ENCODE peak calls at places on chromosomes 3 and 15, in nine cellular contexts. One of them, this sample, is unnamed.
A peak's percentile ranks its signal among the peaks of the same experiment; 100 is the strongest.

GRCh38 chr3:23921052-23921511 is 4.2 kb downstream of the RPL15 start:
- DNase-seq in left ventricle myocardium inferior: no peak
- DNase-seq in IMR-90: no peak
- DNase-seq in Caco-2: no peak
- DNase-seq in gastrocnemius medialis: no peak
- DNase-seq in LNCaP clone FGC: no peak
- DNase-seq in skeletal muscle cell: no peak
- DNase-seq in lower leg skin: no peak
- DNase-seq in right cardiac atrium: no peak
- DNase-seq in this sample: no peak

GRCh38 chr15:78914027-78914764 is 30.6 kb downstream of the CTSH start:
- DNase-seq in left ventricle myocardium inferior: no peak
- DNase-seq in skeletal muscle cell: no peak
- DNase-seq in IMR-90: no peak
- DNase-seq in right cardiac atrium: no peak
- DNase-seq in lower leg skin: peak; percentile 92
- DNase-seq in Caco-2: no peak
- DNase-seq in LNCaP clone FGC: no peak
- DNase-seq in gastrocnemius medialis: no peak
- DNase-seq in this sample: no peak

GRCh38 chr3:43190682-43191081 is 84.8 kb upstream of the POMGNT2 start:
- DNase-seq in IMR-90: peak; percentile 91
- DNase-seq in left ventricle myocardium inferior: no peak
- DNase-seq in Caco-2: no peak
- DNase-seq in lower leg skin: no peak
- DNase-seq in LNCaP clone FGC: no peak
- DNase-seq in skeletal muscle cell: peak; percentile 64
- DNase-seq in right cardiac atrium: no peak
- DNase-seq in gastrocnemius medialis: no peak
- DNase-seq in this sample: no peak

GRCh38 chr15:78003539-78004008 is 73.9 kb downstream of the TBC1D2B start:
- DNase-seq in LNCaP clone FGC: peak; percentile 98
- DNase-seq in right cardiac atrium: no peak
- DNase-seq in lower leg skin: no peak
- DNase-seq in Caco-2: no peak
- DNase-seq in left ventricle myocardium inferior: no peak
- DNase-seq in IMR-90: no peak
- DNase-seq in gastrocnemius medialis: peak; percentile 92
- DNase-seq in skeletal muscle cell: no peak
- DNase-seq in this sample: no peak

GRCh38 chr15:70324001-70324974 is 226.6 kb upstream of the TLE3 start:
- DNase-seq in IMR-90: peak; percentile 30
- DNase-seq in skeletal muscle cell: no peak
- DNase-seq in left ventricle myocardium inferior: no peak
- DNase-seq in gastrocnemius medialis: no peak
- DNase-seq in LNCaP clone FGC: peak; percentile 98
- DNase-seq in Caco-2: peak; percentile 75
- DNase-seq in lower leg skin: no peak
- DNase-seq in right cardiac atrium: no peak
- DNase-seq in this sample: no peak

GRCh38 chr3:179563298-179563934 is 690 bp downstream of the ACTL6A start:
- DNase-seq in left ventricle myocardium inferior: peak; percentile 52
- DNase-seq in LNCaP clone FGC: peak; percentile 34
- DNase-seq in skeletal muscle cell: peak; percentile 25
- DNase-seq in IMR-90: peak; percentile 73
- DNase-seq in gastrocnemius medialis: peak; percentile 50
- DNase-seq in right cardiac atrium: peak; percentile 74
- DNase-seq in lower leg skin: peak; percentile 91
- DNase-seq in Caco-2: peak; percentile 86
- DNase-seq in this sample: peak; percentile 53

GRCh38 chr3:11282250-11283125 is 10.3 kb downstream of the ATG7 start:
- DNase-seq in gastrocnemius medialis: peak; percentile 78
- DNase-seq in lower leg skin: no peak
- DNase-seq in IMR-90: peak; percentile 59
- DNase-seq in right cardiac atrium: peak; percentile 65
- DNase-seq in LNCaP clone FGC: no peak
- DNase-seq in skeletal muscle cell: no peak
- DNase-seq in left ventricle myocardium inferior: peak; percentile 51
- DNase-seq in Caco-2: no peak
- DNase-seq in this sample: peak; percentile 24

GRCh38 chr3:115217678-115218451 is 70.8 kb upstream of the ZBTB20 start:
- DNase-seq in left ventricle myocardium inferior: no peak
- DNase-seq in gastrocnemius medialis: no peak
- DNase-seq in LNCaP clone FGC: no peak
- DNase-seq in right cardiac atrium: no peak
- DNase-seq in skeletal muscle cell: peak; percentile 36
- DNase-seq in lower leg skin: no peak
- DNase-seq in IMR-90: peak; percentile 71
- DNase-seq in Caco-2: peak; percentile 38
- DNase-seq in this sample: peak; percentile 26

GRCh38 chr3:11514191-11514770 is 129.4 kb downstream of the VGLL4 start:
- DNase-seq in LNCaP clone FGC: no peak
- DNase-seq in lower leg skin: peak; percentile 90
- DNase-seq in IMR-90: peak; percentile 92
- DNase-seq in left ventricle myocardium inferior: peak; percentile 26
- DNase-seq in skeletal muscle cell: peak; percentile 65
- DNase-seq in right cardiac atrium: no peak
- DNase-seq in gastrocnemius medialis: peak; percentile 34
- DNase-seq in Caco-2: no peak
- DNase-seq in this sample: no peak

GRCh38 chr3:71129611-71130515 is 453.7 kb downstream of the FOXP1 start:
- DNase-seq in left ventricle myocardium inferior: no peak
- DNase-seq in skeletal muscle cell: no peak
- DNase-seq in gastrocnemius medialis: no peak
- DNase-seq in Caco-2: no peak
- DNase-seq in LNCaP clone FGC: no peak
- DNase-seq in IMR-90: peak; percentile 60
- DNase-seq in right cardiac atrium: no peak
- DNase-seq in lower leg skin: no peak
- DNase-seq in this sample: no peak

GRCh38 chr15:47972738-47973137 is 148.1 kb upstream of the SLC24A5 start:
- DNase-seq in left ventricle myocardium inferior: no peak
- DNase-seq in gastrocnemius medialis: no peak
- DNase-seq in LNCaP clone FGC: no peak
- DNase-seq in IMR-90: no peak
- DNase-seq in Caco-2: no peak
- DNase-seq in lower leg skin: no peak
- DNase-seq in skeletal muscle cell: no peak
- DNase-seq in right cardiac atrium: no peak
- DNase-seq in this sample: no peak

GRCh38 chr15:56989411-56989924 is 71.0 kb downstream of the TCF12 start:
- DNase-seq in LNCaP clone FGC: peak; percentile 41
- DNase-seq in gastrocnemius medialis: no peak
- DNase-seq in Caco-2: no peak
- DNase-seq in right cardiac atrium: no peak
- DNase-seq in left ventricle myocardium inferior: no peak
- DNase-seq in IMR-90: peak; percentile 17
- DNase-seq in skeletal muscle cell: no peak
- DNase-seq in lower leg skin: no peak
- DNase-seq in this sample: no peak

GRCh38 chr15:74243431-74243830 is 7.3 kb downstream of the CCDC33 start:
- DNase-seq in gastrocnemius medialis: no peak
- DNase-seq in IMR-90: no peak
- DNase-seq in skeletal muscle cell: no peak
- DNase-seq in left ventricle myocardium inferior: no peak
- DNase-seq in lower leg skin: no peak
- DNase-seq in LNCaP clone FGC: no peak
- DNase-seq in Caco-2: no peak
- DNase-seq in right cardiac atrium: no peak
- DNase-seq in this sample: no peak

GRCh38 chr3:150146891-150147761 is 176.4 kb upstream of the PFN2 start:
- DNase-seq in right cardiac atrium: peak; percentile 33
- DNase-seq in lower leg skin: no peak
- DNase-seq in skeletal muscle cell: peak; percentile 96
- DNase-seq in LNCaP clone FGC: no peak
- DNase-seq in left ventricle myocardium inferior: no peak
- DNase-seq in Caco-2: no peak
- DNase-seq in gastrocnemius medialis: peak; percentile 91
- DNase-seq in IMR-90: peak; percentile 98
- DNase-seq in this sample: peak; percentile 13

GRCh38 chr3:194280777-194281176 is 70.4 kb downstream of the CPN2 start:
- DNase-seq in LNCaP clone FGC: no peak
- DNase-seq in lower leg skin: peak; percentile 62
- DNase-seq in skeletal muscle cell: no peak
- DNase-seq in gastrocnemius medialis: no peak
- DNase-seq in IMR-90: no peak
- DNase-seq in right cardiac atrium: no peak
- DNase-seq in Caco-2: no peak
- DNase-seq in left ventricle myocardium inferior: no peak
- DNase-seq in this sample: no peak

GRCh38 chr15:50358805-50359204 is 3.8 kb upstream of the GABPB1 start:
- DNase-seq in LNCaP clone FGC: no peak
- DNase-seq in skeletal muscle cell: no peak
- DNase-seq in gastrocnemius medialis: no peak
- DNase-seq in lower leg skin: no peak
- DNase-seq in IMR-90: peak; percentile 59
- DNase-seq in left ventricle myocardium inferior: no peak
- DNase-seq in Caco-2: peak; percentile 55
- DNase-seq in right cardiac atrium: no peak
- DNase-seq in this sample: no peak

GRCh38 chr15:63474810-63475316 is 29.5 kb upstream of the USP3 start:
- DNase-seq in LNCaP clone FGC: peak; percentile 87
- DNase-seq in left ventricle myocardium inferior: no peak
- DNase-seq in IMR-90: no peak
- DNase-seq in skeletal muscle cell: no peak
- DNase-seq in lower leg skin: no peak
- DNase-seq in gastrocnemius medialis: no peak
- DNase-seq in right cardiac atrium: no peak
- DNase-seq in Caco-2: no peak
- DNase-seq in this sample: no peak

GRCh38 chr3:179551383-179551782 is 11.3 kb upstream of the ACTL6A start:
- DNase-seq in IMR-90: peak; percentile 36
- DNase-seq in skeletal muscle cell: no peak
- DNase-seq in Caco-2: no peak
- DNase-seq in right cardiac atrium: no peak
- DNase-seq in gastrocnemius medialis: no peak
- DNase-seq in LNCaP clone FGC: no peak
- DNase-seq in lower leg skin: no peak
- DNase-seq in left ventricle myocardium inferior: no peak
- DNase-seq in this sample: no peak

GRCh38 chr15:86010398-86010797 is 69.3 kb upstream of the AGBL1 start:
- DNase-seq in lower leg skin: no peak
- DNase-seq in left ventricle myocardium inferior: no peak
- DNase-seq in right cardiac atrium: no peak
- DNase-seq in IMR-90: no peak
- DNase-seq in LNCaP clone FGC: no peak
- DNase-seq in skeletal muscle cell: no peak
- DNase-seq in Caco-2: no peak
- DNase-seq in gastrocnemius medialis: no peak
- DNase-seq in this sample: no peak

DNA sequence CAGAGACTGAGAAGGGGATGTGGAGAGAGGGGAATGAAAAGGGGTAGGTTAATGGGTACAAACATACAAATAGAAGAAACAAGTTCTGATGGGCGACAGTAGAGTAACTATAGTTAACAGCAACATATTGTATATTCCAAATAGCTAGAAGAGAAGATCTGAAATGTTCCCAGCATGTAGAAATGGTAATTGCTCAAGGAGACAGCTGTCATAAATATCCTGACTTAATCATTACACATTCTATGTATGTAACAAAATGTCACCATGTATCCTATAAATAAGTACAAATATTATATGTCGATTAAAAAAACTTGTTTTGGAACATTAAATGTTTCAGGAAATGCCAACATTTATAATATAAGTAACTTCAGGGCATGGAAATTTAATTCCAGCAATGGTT is 23.3 kb downstream of the FMN1 start:
- DNase-seq in IMR-90: no peak
- DNase-seq in Caco-2: no peak
- DNase-seq in skeletal muscle cell: no peak
- DNase-seq in LNCaP clone FGC: no peak
- DNase-seq in gastrocnemius medialis: no peak
- DNase-seq in right cardiac atrium: no peak
- DNase-seq in lower leg skin: no peak
- DNase-seq in left ventricle myocardium inferior: no peak
- DNase-seq in this sample: no peak
- H3K4me3 ChIP-seq in IMR-90: no peak overlapping the region
- H3K4me3 ChIP-seq in Caco-2: no peak overlapping the region
- H3K4me3 ChIP-seq in skeletal muscle cell: no peak overlapping the region
- H3K4me3 ChIP-seq in LNCaP clone FGC: no peak overlapping the region
- H3K4me3 ChIP-seq in gastrocnemius medialis: no peak overlapping the region
- H3K4me3 ChIP-seq in right cardiac atrium: no peak overlapping the region
- H3K4me3 ChIP-seq in lower leg skin: no peak overlapping the region
- H3K4me3 ChIP-seq in left ventricle myocardium inferior: no peak overlapping the region
- H3K4me3 ChIP-seq in this sample: no peak overlapping the region

GRCh38 chr3:46539443-46540005 is 26.6 kb downstream of the LRRC2 start:
- DNase-seq in gastrocnemius medialis: no peak
- DNase-seq in LNCaP clone FGC: no peak
- DNase-seq in left ventricle myocardium inferior: no peak
- DNase-seq in Caco-2: no peak
- DNase-seq in right cardiac atrium: no peak
- DNase-seq in skeletal muscle cell: no peak
- DNase-seq in lower leg skin: peak; percentile 48
- DNase-seq in IMR-90: no peak
- DNase-seq in this sample: no peak
- H3K4me3 ChIP-seq in gastrocnemius medialis: no peak overlapping the region
- H3K4me3 ChIP-seq in LNCaP clone FGC: no peak overlapping the region
- H3K4me3 ChIP-seq in left ventricle myocardium inferior: no peak overlapping the region
- H3K4me3 ChIP-seq in Caco-2: no peak overlapping the region
- H3K4me3 ChIP-seq in right cardiac atrium: no peak overlapping the region
- H3K4me3 ChIP-seq in skeletal muscle cell: no peak overlapping the region
- H3K4me3 ChIP-seq in lower leg skin: no peak overlapping the region
- H3K4me3 ChIP-seq in IMR-90: no peak overlapping the region
- H3K4me3 ChIP-seq in this sample: no peak overlapping the region

DNA sequence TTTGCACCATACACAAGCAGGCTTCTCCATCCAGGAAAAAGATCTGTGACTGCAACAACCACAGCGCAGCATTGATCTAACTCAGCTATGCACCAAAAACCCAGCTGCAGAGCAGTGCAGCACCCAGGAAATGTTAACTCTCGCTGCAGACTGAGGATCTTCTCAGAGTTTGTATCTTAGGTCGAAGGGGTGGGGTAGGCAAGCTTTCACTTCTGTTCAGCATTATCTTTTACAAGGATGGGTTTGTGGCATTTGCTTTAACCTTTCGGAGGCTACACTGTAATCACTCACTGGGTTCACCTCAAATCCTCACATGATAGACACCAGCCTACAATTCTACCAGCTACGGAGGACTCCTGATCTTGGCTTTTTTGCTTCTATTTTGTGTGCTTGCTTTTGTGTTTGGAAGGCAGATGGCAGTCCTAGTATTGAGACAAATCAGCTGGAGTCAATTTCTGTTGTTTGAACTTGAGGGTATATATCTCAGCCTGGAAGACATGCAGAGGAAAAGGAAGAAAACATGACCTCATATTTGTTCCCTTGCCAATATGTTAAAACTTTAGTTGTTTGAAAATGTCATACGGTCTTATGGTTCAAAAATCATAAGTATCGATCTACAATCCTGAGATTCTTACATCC is 25.2 kb downstream of the LRRK1 start:
- DNase-seq in gastrocnemius medialis: no peak
- DNase-seq in lower leg skin: no peak
- DNase-seq in skeletal muscle cell: no peak
- DNase-seq in LNCaP clone FGC: no peak
- DNase-seq in right cardiac atrium: no peak
- DNase-seq in left ventricle myocardium inferior: no peak
- DNase-seq in IMR-90: no peak
- DNase-seq in Caco-2: no peak
- DNase-seq in this sample: no peak
- H3K4me3 ChIP-seq in gastrocnemius medialis: no peak overlapping the region
- H3K4me3 ChIP-seq in lower leg skin: no peak overlapping the region
- H3K4me3 ChIP-seq in skeletal muscle cell: no peak overlapping the region
- H3K4me3 ChIP-seq in LNCaP clone FGC: no peak overlapping the region
- H3K4me3 ChIP-seq in right cardiac atrium: no peak overlapping the region
- H3K4me3 ChIP-seq in left ventricle myocardium inferior: no peak overlapping the region
- H3K4me3 ChIP-seq in IMR-90: no peak overlapping the region
- H3K4me3 ChIP-seq in Caco-2: no peak overlapping the region
- H3K4me3 ChIP-seq in this sample: no peak overlapping the region

GRCh38 chr3:197793246-197793645 is 2.2 kb downstream of the LRCH3 start:
- DNase-seq in gastrocnemius medialis: no peak
- DNase-seq in IMR-90: peak; percentile 63
- DNase-seq in lower leg skin: no peak
- DNase-seq in Caco-2: no peak
- DNase-seq in LNCaP clone FGC: no peak
- DNase-seq in left ventricle myocardium inferior: no peak
- DNase-seq in skeletal muscle cell: no peak
- DNase-seq in right cardiac atrium: no peak
- DNase-seq in this sample: no peak
- H3K4me3 ChIP-seq in gastrocnemius medialis: no peak overlapping the region
- H3K4me3 ChIP-seq in IMR-90: no peak overlapping the region
- H3K4me3 ChIP-seq in lower leg skin: no peak overlapping the region
- H3K4me3 ChIP-seq in Caco-2: no peak overlapping the region
- H3K4me3 ChIP-seq in LNCaP clone FGC: no peak overlapping the region
- H3K4me3 ChIP-seq in left ventricle myocardium inferior: peak overlapping the region; percentile 93
- H3K4me3 ChIP-seq in skeletal muscle cell: no peak overlapping the region
- H3K4me3 ChIP-seq in right cardiac atrium: peak overlapping the region; percentile 23
- H3K4me3 ChIP-seq in this sample: no peak overlapping the region

This sample was measured in heart right ventricle.